ENCODE peak calls at places on chromosome 2, in five cellular contexts. G is K562, O is GM13977, V is esophagus squamous epithelium, A is adrenal gland. S is an unnamed sample.

GRCh38 chr2:24452499-24452878 is 38.6 kb upstream of the NCOA1 start:
- DNase-seq in V (no peak), G (no peak), O (no peak), A (no peak), S (no peak)

GRCh38 chr2:24981742-24982141 is 10.0 kb upstream of the DNAJC27 start:
- DNase-seq in G (no peak), O (no peak), A (no peak), V (no peak), S (no peak)

GRCh38 chr2:96106991-96107882 is 9.1 kb downstream of the ADRA2B start:
- DNase-seq in A (no peak), O (no peak), V (no peak), G (no peak), S (no peak)

GRCh38 chr2:26692814-26693286 is 328 bp downstream of the KCNK3 start:
- DNase-seq in G (no peak), A (no peak), V (no peak), O (no peak), S (no peak)

GRCh38 chr2:1014802-1015201 is 64.2 kb downstream of the SNTG2 start:
- DNase-seq in G (no peak), O (no peak), A (no peak), V (no peak), S (no peak)

GRCh38 chr2:138294451-138294850 is 207.1 kb upstream of the SPOPL start:
- DNase-seq in A (no peak), G (no peak), V (no peak), O (no peak), S (no peak)

GRCh38 chr2:30797381-30798015 is 9.7 kb downstream of the CAPN13 start:
- DNase-seq in A (no peak), V (no peak), O (no peak), G (no peak), S (no peak)

GRCh38 chr2:76387294-76387693 is 676.6 kb upstream of the GCFC2 start:
- DNase-seq in O (no peak), G (no peak), A (no peak), V (no peak), S (no peak)

GRCh38 chr2:44655401-44655864 is 286.1 kb upstream of the SIX3 start:
- DNase-seq in G (no peak), A (no peak), O (no peak), V (no peak), S (no peak)

GRCh38 chr2:11072550-11072949 is 82.7 kb upstream of the SLC66A3 start:
- DNase-seq in V (no peak), O (no peak), G (no peak), A (no peak), S (no peak)

GRCh38 chr2:136522724-136523123 is 242.6 kb upstream of the THSD7B start:
- DNase-seq in O (no peak), V (no peak), A (no peak), G (no peak), S (no peak)

GRCh38 chr2:197131558-197131855 is 179.1 kb downstream of the ANKRD44 start:
- DNase-seq in V (no peak), O (peak), G (no peak), A (no peak), S (no peak)

GRCh38 chr2:205030695-205031094 is 485.4 kb downstream of the PARD3B start:
- DNase-seq in A (no peak), G (no peak), O (no peak), V (no peak), S (no peak)

GRCh38 chr2:17043173-17043572 is 377.5 kb upstream of the CYRIA start:
- DNase-seq in A (no peak), G (no peak), O (no peak), V (no peak), S (no peak)

GRCh38 chr2:47300609-47301276 is 102.2 kb upstream of the MSH2 start:
- DNase-seq in A (no peak), G (peak), V (no peak), O (no peak), S (no peak)

GRCh38 chr2:95026471-95027368 is 1.2 kb downstream of the MAL start:
- DNase-seq in V (no peak), G (peak), A (no peak), O (no peak), S (no peak)

GRCh38 chr2:148375214-148375613 is 269.3 kb upstream of the EPC2 start:
- DNase-seq in O (no peak), V (no peak), A (no peak), G (no peak), S (no peak)

GRCh38 chr2:3641181-3641580 is 16.8 kb upstream of the ALLC start:
- DNase-seq in O (no peak), G (no peak), A (no peak), V (no peak), S (no peak)

GRCh38 chr2:68722712-68723111 is 11.9 kb upstream of the ARHGAP25 start:
- DNase-seq in G (peak), O (no peak), V (no peak), A (no peak), S (no peak)
- TF ChIP-seq CTCF in G (peak), O (no peak), V (no peak), A (no peak), S (no peak)

GRCh38 chr2:150143087-150143536 is 344.4 kb downstream of the RND3 start:
- DNase-seq in V (no peak), G (no peak), O (no peak), A (no peak), S (no peak)
- TF ChIP-seq CTCF in V (no peak), G (no peak), O (no peak), A (no peak), S (no peak)

DNA sequence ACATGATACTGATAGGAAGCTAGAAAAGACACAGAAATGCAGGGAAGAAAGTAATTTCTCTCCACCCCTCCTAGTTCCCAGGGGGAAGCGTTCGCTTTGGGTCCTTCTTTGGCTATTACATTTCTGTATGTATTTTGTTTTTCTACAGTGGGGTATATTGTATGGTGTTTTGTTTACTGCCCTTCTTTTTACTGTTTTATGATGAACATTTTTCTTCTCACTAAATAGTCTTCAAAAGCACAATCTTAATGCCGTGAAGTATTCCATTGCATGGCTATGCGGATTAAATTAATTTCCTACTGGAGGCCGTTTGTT is 354 bp upstream of the TMBIM1 start:
- DNase-seq in G (no peak), O (no peak), A (no peak), V (no peak), S (no peak)
- TF ChIP-seq CTCF in G (no peak), O (no peak), A (peak), V (no peak), S (no peak)

GRCh38 chr2:158381205-158381604 is 75.3 kb downstream of the CCDC148 start:
- DNase-seq in V (no peak), G (no peak), A (no peak), O (no peak), S (no peak)
- TF ChIP-seq CTCF in V (no peak), G (no peak), A (no peak), O (no peak), S (no peak)

GRCh38 chr2:181241366-181241765 is 215.8 kb upstream of the ITGA4 start:
- DNase-seq in G (no peak), V (no peak), A (no peak), O (no peak), S (no peak)

GRCh38 chr2:181243319-181243718 is 213.9 kb upstream of the ITGA4 start:
- DNase-seq in A (no peak), V (no peak), G (no peak), O (no peak), S (no peak)

GRCh38 chr2:181235683-181236459 is 221.3 kb upstream of the ITGA4 start:
- DNase-seq in G (no peak), O (peak), V (no peak), A (no peak), S (no peak)

GRCh38 chr2:181240844-181241243 is 216.3 kb upstream of the ITGA4 start:
- DNase-seq in V (no peak), A (no peak), G (no peak), O (no peak), S (no peak)

GRCh38 chr2:181239400-181239799 is 217.8 kb upstream of the ITGA4 start:
- DNase-seq in V (no peak), G (no peak), O (no peak), A (no peak), S (no peak)
- TF ChIP-seq CTCF in V (no peak), G (no peak), O (peak), A (no peak), S (no peak)

GRCh38 chr2:112910865-112911264 is at the start of gene IL37:
- DNase-seq in O (no peak), G (no peak), A (no peak), V (no peak), S (no peak)
- TF ChIP-seq CTCF in O (no peak), G (no peak), A (no peak), V (no peak), S (no peak)

DNA sequence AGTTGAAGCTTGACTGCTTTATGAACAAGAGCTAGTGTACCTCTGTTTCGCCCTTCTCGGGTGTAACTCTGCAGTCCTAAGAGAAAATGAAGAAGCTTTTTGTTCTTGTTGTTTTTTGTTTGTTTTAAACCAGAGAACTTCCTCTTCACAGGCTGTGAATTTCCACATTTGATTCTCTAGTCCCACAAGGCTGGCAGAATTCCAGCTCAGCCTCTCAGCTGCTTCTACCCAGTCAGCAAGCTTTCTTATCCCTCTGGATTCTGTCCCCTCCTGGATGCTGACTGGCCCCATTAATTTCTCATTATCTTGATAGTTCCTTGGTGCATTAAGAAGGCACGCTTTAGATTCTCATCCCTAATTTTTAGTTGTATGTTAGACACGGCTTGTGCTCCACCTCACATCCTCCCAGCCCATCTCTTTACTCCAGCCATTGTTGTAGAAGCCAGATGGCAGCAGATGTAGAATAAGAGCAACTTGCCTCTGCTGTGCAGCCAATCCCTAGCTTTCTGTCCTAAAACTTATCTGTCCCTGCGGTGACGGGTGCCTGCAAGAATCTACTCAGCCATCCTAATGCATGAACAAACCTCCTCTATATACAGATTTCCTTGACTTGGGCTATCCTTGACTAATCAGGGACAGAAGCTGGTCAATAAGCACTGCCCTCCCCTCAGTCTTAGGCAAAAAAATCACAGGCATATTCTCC is 12.4 kb upstream of the RESP18 start:
- DNase-seq in V (no peak), A (peak), O (no peak), G (no peak), S (no peak)
- TF ChIP-seq CTCF in V (no peak), A (no peak), O (no peak), G (no peak), S (no peak)

DNA sequence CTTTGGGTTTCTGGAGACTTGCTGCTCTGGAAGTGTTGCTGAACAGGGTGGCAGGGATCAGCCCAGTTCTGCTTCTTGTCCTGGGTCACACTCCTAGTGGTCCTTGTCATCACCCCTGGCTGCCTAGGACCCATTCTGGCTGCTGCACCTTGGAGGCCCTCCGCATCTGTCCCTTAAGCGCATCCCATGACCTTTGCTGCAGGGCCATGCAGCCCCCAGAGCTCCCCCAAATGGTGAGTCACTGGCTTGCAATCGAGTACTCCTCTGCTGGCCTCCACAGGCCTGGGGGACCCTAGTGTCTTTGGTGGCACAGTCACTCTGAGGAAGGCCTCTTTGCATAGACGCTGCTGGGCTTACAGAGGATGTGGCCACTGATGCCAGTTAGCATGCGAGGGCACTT is 188.5 kb downstream of the ASB1 start:
- DNase-seq in G (no peak), O (no peak), A (no peak), V (no peak), S (no peak)
- TF ChIP-seq CTCF in G (no peak), O (no peak), A (no peak), V (no peak), S (no peak)